ENCODE peak calls at places on chromosomes 5 and 9, in five cellular contexts. M is lower leg skin, V is neural progenitor cell, H is DMS 273 treated with DMSO at 0.1 percent for 48 hours, Z is EL. C is an unnamed sample.
A peak's percentile ranks its signal among the peaks of the same experiment; 100 is the strongest.

GRCh38 chr9:35489313-35490154 is at the start of gene RUSC2:
- DNase-seq in M (peak; percentile 65), V (peak; percentile 97), H (peak; percentile 61), Z (peak; percentile 92), C (peak; percentile 87)

GRCh38 chr9:123327697-123328100 is 28.3 kb upstream of the CRB2 start:
- DNase-seq in M (peak; percentile 33), V (no peak), H (no peak), Z (no peak), C (no peak)

GRCh38 chr9:92424340-92424739 is at the start of gene OMD:
- DNase-seq in M (no peak), V (no peak), H (no peak), Z (no peak), C (peak; percentile 21)

GRCh38 chr9:21994526-21994995 is at the start of gene CDKN2B-AS1:
- DNase-seq in M (no peak), V (peak; percentile 55), H (peak; percentile 75), Z (peak; percentile 91), C (peak; percentile 80)

GRCh38 chr5:108560581-108560980 is 178.7 kb upstream of the FBXL17 start:
- DNase-seq in M (peak; percentile 31), V (no peak), H (no peak), Z (peak; percentile 13), C (peak; percentile 64)

GRCh38 chr5:62547929-62548678 is 30.5 kb upstream of the LRRC70 start:
- DNase-seq in M (no peak), V (no peak), H (no peak), Z (no peak), C (no peak)

GRCh38 chr5:141508440-141508807 is 19.5 kb downstream of the PCDHGC5 start:
- DNase-seq in M (no peak), V (no peak), H (no peak), Z (peak; percentile 48), C (peak; percentile 49)

GRCh38 chr9:116066221-116066620 is 87.4 kb upstream of the PAPPA start:
- DNase-seq in M (no peak), V (no peak), H (no peak), Z (no peak), C (no peak)

GRCh38 chr5:57259704-57260103 is 85.8 kb downstream of the GPBP1 start:
- DNase-seq in M (no peak), V (no peak), H (no peak), Z (no peak), C (no peak)

GRCh38 chr5:173884402-173885053 is 3.6 kb upstream of the CPEB4 start:
- DNase-seq in M (no peak), V (no peak), H (no peak), Z (no peak), C (no peak)

GRCh38 chr9:113614843-113615648 is 151.5 kb downstream of the RGS3 start:
- DNase-seq in M (no peak), V (no peak), H (no peak), Z (peak; percentile 45), C (no peak)

GRCh38 chr5:56638061-56638621 is 177.2 kb upstream of the MAP3K1 start:
- DNase-seq in M (peak; percentile 42), V (no peak), H (no peak), Z (no peak), C (no peak)

GRCh38 chr5:93891491-93892480 is 150.4 kb upstream of the POU5F2 start:
- DNase-seq in M (no peak), V (peak; percentile 71), H (no peak), Z (no peak), C (no peak)

GRCh38 chr5:74801941-74802340 is 34.9 kb downstream of the NSA2 start:
- DNase-seq in M (no peak), V (no peak), H (no peak), Z (peak; percentile 14), C (no peak)

GRCh38 chr9:100011062-100011681 is 87.6 kb downstream of the ERP44 start:
- DNase-seq in M (no peak), V (peak; percentile 62), H (peak; percentile 20), Z (peak; percentile 43), C (peak; percentile 4)

GRCh38 chr5:5340206-5340729 is 82.2 kb upstream of the ICE1 start:
- DNase-seq in M (peak; percentile 82), V (peak; percentile 65), H (no peak), Z (peak; percentile 99), C (peak; percentile 98)

GRCh38 chr5:81486711-81487110 is 92.8 kb upstream of the ACOT12 start:
- DNase-seq in M (no peak), V (no peak), H (no peak), Z (peak; percentile 1), C (no peak)

GRCh38 chr9:281753-282645 is 67.3 kb downstream of the DOCK8 start:
- DNase-seq in M (no peak), V (no peak), H (no peak), Z (no peak), C (no peak)

GRCh38 chr5:145666591-145666990 is 168.6 kb downstream of the PRELID2 start:
- DNase-seq in M (no peak), V (no peak), H (no peak), Z (no peak), C (no peak)

GRCh38 chr5:83608122-83608521 is 112.5 kb downstream of the HAPLN1 start:
- DNase-seq in M (no peak), V (peak; percentile 76), H (peak; percentile 15), Z (peak; percentile 26), C (peak; percentile 48)

GRCh38 chr5:72486371-72486770 is 20.8 kb downstream of the ZNF366 start:
- DNase-seq in M (no peak), V (no peak), H (no peak), Z (no peak), C (no peak)

GRCh38 chr5:106849266-106849665 is 821.5 kb downstream of the EFNA5 start:
- DNase-seq in M (no peak), V (no peak), H (no peak), Z (no peak), C (no peak)

GRCh38 chr9:34366365-34366764 is 10.3 kb downstream of the MYORG start:
- DNase-seq in M (no peak), V (no peak), H (no peak), Z (no peak), C (no peak)